ENCODE peak calls at places on chromosomes 12 and 14, in nine cellular contexts. One of them, this sample, is unnamed. For H3K4me1, the result is how much of the 10 kb centered on the place peaks cover.

GRCh38 chr12:128856035-128856790 is 2.9 kb downstream of the GLT1D1 start:
- DNase-seq in CD8-positive, alpha-beta memory T cell: no peak
- DNase-seq in lower lobe of right lung: no peak
- DNase-seq in HCT116: no peak
- DNase-seq in heart left ventricle: no peak
- DNase-seq in esophagus squamous epithelium: no peak
- DNase-seq in left lung: no peak
- DNase-seq in effector memory CD4-positive, alpha-beta T cell: no peak
- DNase-seq in Peyer's patch: no peak
- DNase-seq in this sample: no peak

GRCh38 chr14:99361596-99362220 is 89.7 kb upstream of the BCL11B start:
- DNase-seq in CD8-positive, alpha-beta memory T cell: no peak
- DNase-seq in lower lobe of right lung: no peak
- DNase-seq in HCT116: no peak
- DNase-seq in heart left ventricle: no peak
- DNase-seq in esophagus squamous epithelium: no peak
- DNase-seq in left lung: no peak
- DNase-seq in effector memory CD4-positive, alpha-beta T cell: no peak
- DNase-seq in Peyer's patch: no peak
- DNase-seq in this sample: no peak

GRCh38 chr14:104243200-104243599 is 104.8 kb downstream of the KIF26A start:
- DNase-seq in CD8-positive, alpha-beta memory T cell: no peak
- DNase-seq in lower lobe of right lung: no peak
- DNase-seq in HCT116: no peak
- DNase-seq in heart left ventricle: no peak
- DNase-seq in esophagus squamous epithelium: no peak
- DNase-seq in left lung: no peak
- DNase-seq in effector memory CD4-positive, alpha-beta T cell: no peak
- DNase-seq in Peyer's patch: no peak
- DNase-seq in this sample: no peak

GRCh38 chr12:102769323-102769916 is 147.6 kb downstream of the PAH start:
- DNase-seq in CD8-positive, alpha-beta memory T cell: no peak
- DNase-seq in lower lobe of right lung: no peak
- DNase-seq in HCT116: peak
- DNase-seq in heart left ventricle: peak
- DNase-seq in esophagus squamous epithelium: no peak
- DNase-seq in left lung: no peak
- DNase-seq in effector memory CD4-positive, alpha-beta T cell: no peak
- DNase-seq in Peyer's patch: no peak
- DNase-seq in this sample: peak

GRCh38 chr12:106308611-106309010 is 6.1 kb downstream of the TCP11L2 start:
- DNase-seq in CD8-positive, alpha-beta memory T cell: no peak
- DNase-seq in lower lobe of right lung: no peak
- DNase-seq in HCT116: no peak
- DNase-seq in heart left ventricle: no peak
- DNase-seq in esophagus squamous epithelium: no peak
- DNase-seq in left lung: no peak
- DNase-seq in effector memory CD4-positive, alpha-beta T cell: no peak
- DNase-seq in Peyer's patch: no peak
- DNase-seq in this sample: no peak

GRCh38 chr12:31363416-31363809 is 37.5 kb upstream of the SINHCAF start:
- DNase-seq in CD8-positive, alpha-beta memory T cell: no peak
- DNase-seq in lower lobe of right lung: no peak
- DNase-seq in HCT116: no peak
- DNase-seq in heart left ventricle: no peak
- DNase-seq in esophagus squamous epithelium: no peak
- DNase-seq in left lung: no peak
- DNase-seq in effector memory CD4-positive, alpha-beta T cell: no peak
- DNase-seq in Peyer's patch: no peak
- DNase-seq in this sample: no peak

GRCh38 chr12:96141216-96141944 is 52.8 kb upstream of the ELK3 start:
- DNase-seq in CD8-positive, alpha-beta memory T cell: no peak
- DNase-seq in lower lobe of right lung: no peak
- DNase-seq in HCT116: no peak
- DNase-seq in heart left ventricle: peak
- DNase-seq in esophagus squamous epithelium: no peak
- DNase-seq in left lung: no peak
- DNase-seq in effector memory CD4-positive, alpha-beta T cell: no peak
- DNase-seq in Peyer's patch: no peak
- DNase-seq in this sample: no peak

GRCh38 chr12:13472690-13473089 is 276.2 kb downstream of the EMP1 start:
- DNase-seq in CD8-positive, alpha-beta memory T cell: no peak
- DNase-seq in lower lobe of right lung: no peak
- DNase-seq in HCT116: no peak
- DNase-seq in heart left ventricle: no peak
- DNase-seq in esophagus squamous epithelium: no peak
- DNase-seq in left lung: no peak
- DNase-seq in effector memory CD4-positive, alpha-beta T cell: no peak
- DNase-seq in Peyer's patch: no peak
- DNase-seq in this sample: no peak

GRCh38 chr12:38411426-38411825 is 94.9 kb downstream of the ALG10B start:
- DNase-seq in CD8-positive, alpha-beta memory T cell: no peak
- DNase-seq in lower lobe of right lung: no peak
- DNase-seq in HCT116: no peak
- DNase-seq in heart left ventricle: no peak
- DNase-seq in esophagus squamous epithelium: no peak
- DNase-seq in left lung: no peak
- DNase-seq in effector memory CD4-positive, alpha-beta T cell: no peak
- DNase-seq in Peyer's patch: no peak
- DNase-seq in this sample: no peak

GRCh38 chr12:49582201-49582600 is 14.3 kb upstream of the MCRS1 start:
- DNase-seq in CD8-positive, alpha-beta memory T cell: no peak
- DNase-seq in lower lobe of right lung: no peak
- DNase-seq in HCT116: no peak
- DNase-seq in heart left ventricle: no peak
- DNase-seq in esophagus squamous epithelium: no peak
- DNase-seq in left lung: no peak
- DNase-seq in effector memory CD4-positive, alpha-beta T cell: no peak
- DNase-seq in Peyer's patch: no peak
- DNase-seq in this sample: no peak

GRCh38 chr14:103348154-103348553 is 14.1 kb downstream of the EIF5 start:
- DNase-seq in CD8-positive, alpha-beta memory T cell: no peak
- DNase-seq in lower lobe of right lung: no peak
- DNase-seq in HCT116: no peak
- DNase-seq in heart left ventricle: no peak
- DNase-seq in esophagus squamous epithelium: no peak
- DNase-seq in left lung: no peak
- DNase-seq in effector memory CD4-positive, alpha-beta T cell: no peak
- DNase-seq in Peyer's patch: no peak
- DNase-seq in this sample: no peak

GRCh38 chr12:71216725-71217579 is 59.2 kb upstream of the TSPAN8 start:
- DNase-seq in CD8-positive, alpha-beta memory T cell: no peak
- DNase-seq in lower lobe of right lung: no peak
- DNase-seq in HCT116: peak
- DNase-seq in heart left ventricle: no peak
- DNase-seq in esophagus squamous epithelium: no peak
- DNase-seq in left lung: no peak
- DNase-seq in effector memory CD4-positive, alpha-beta T cell: no peak
- DNase-seq in Peyer's patch: peak
- DNase-seq in this sample: no peak

GRCh38 chr12:102249073-102249854 is 51.6 kb upstream of the PMCH start:
- DNase-seq in CD8-positive, alpha-beta memory T cell: no peak
- DNase-seq in lower lobe of right lung: no peak
- DNase-seq in HCT116: no peak
- DNase-seq in heart left ventricle: no peak
- DNase-seq in esophagus squamous epithelium: no peak
- DNase-seq in left lung: no peak
- DNase-seq in effector memory CD4-positive, alpha-beta T cell: no peak
- DNase-seq in Peyer's patch: no peak
- DNase-seq in this sample: no peak

GRCh38 chr12:49537709-49538601 is 875 bp upstream of the KCNH3 start:
- DNase-seq in CD8-positive, alpha-beta memory T cell: no peak
- DNase-seq in lower lobe of right lung: no peak
- DNase-seq in HCT116: no peak
- DNase-seq in heart left ventricle: no peak
- DNase-seq in esophagus squamous epithelium: no peak
- DNase-seq in left lung: no peak
- DNase-seq in effector memory CD4-positive, alpha-beta T cell: no peak
- DNase-seq in Peyer's patch: peak
- DNase-seq in this sample: no peak

GRCh38 chr12:79624378-79624777 is 66.4 kb downstream of the PAWR start:
- DNase-seq in CD8-positive, alpha-beta memory T cell: no peak
- DNase-seq in lower lobe of right lung: no peak
- DNase-seq in HCT116: no peak
- DNase-seq in heart left ventricle: no peak
- DNase-seq in esophagus squamous epithelium: no peak
- DNase-seq in left lung: no peak
- DNase-seq in effector memory CD4-positive, alpha-beta T cell: no peak
- DNase-seq in Peyer's patch: no peak
- DNase-seq in this sample: no peak

GRCh38 chr12:116863275-116863767 is 17.9 kb downstream of the HRK start:
- DNase-seq in CD8-positive, alpha-beta memory T cell: no peak
- DNase-seq in lower lobe of right lung: no peak
- DNase-seq in HCT116: peak
- DNase-seq in heart left ventricle: no peak
- DNase-seq in esophagus squamous epithelium: no peak
- DNase-seq in left lung: no peak
- DNase-seq in effector memory CD4-positive, alpha-beta T cell: no peak
- DNase-seq in Peyer's patch: no peak
- DNase-seq in this sample: no peak
- H3K4me1 ChIP-seq in CD8-positive, alpha-beta memory T cell: under half
- H3K4me1 ChIP-seq in lower lobe of right lung: under half
- H3K4me1 ChIP-seq in HCT116: under half
- H3K4me1 ChIP-seq in heart left ventricle: under half
- H3K4me1 ChIP-seq in esophagus squamous epithelium: under half
- H3K4me1 ChIP-seq in left lung: under half
- H3K4me1 ChIP-seq in effector memory CD4-positive, alpha-beta T cell: under half
- H3K4me1 ChIP-seq in Peyer's patch: under half
- H3K4me1 ChIP-seq in this sample: under half

DNA sequence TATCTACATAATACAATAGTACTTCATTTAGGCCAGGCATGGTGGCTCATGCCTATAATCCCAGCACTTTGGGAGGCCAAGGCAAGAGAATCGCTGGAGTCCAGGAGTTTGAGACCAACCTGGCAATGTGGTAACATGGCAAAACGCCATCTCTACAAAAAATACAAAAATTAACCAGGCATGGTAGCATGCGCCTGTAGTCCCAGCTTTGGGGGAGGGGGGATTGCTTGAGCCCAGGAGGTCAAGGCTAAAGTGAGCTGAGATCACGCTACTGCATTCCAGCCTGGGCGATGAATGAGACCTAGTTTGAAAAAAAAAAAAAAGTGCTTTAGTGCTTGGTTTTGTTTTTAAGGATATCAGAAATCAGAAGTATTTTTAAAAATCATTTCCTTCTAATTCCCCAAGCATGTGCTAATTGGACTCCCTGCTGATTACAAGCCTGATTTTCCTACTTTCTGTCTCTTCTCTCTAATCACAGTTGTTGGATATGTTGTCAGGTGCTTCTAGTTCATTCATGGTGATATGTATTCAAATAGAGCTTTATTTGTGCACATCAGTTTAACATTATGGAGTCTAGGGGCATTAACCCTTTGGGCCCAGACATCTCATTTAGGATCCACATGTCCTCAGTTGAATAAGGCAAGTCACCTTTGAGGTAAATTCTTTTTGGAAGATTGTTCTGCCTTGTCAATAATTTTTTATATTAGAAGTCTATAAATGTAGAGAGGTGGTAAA is 7.0 kb upstream of the KRAS start:
- DNase-seq in CD8-positive, alpha-beta memory T cell: no peak
- DNase-seq in lower lobe of right lung: no peak
- DNase-seq in HCT116: no peak
- DNase-seq in heart left ventricle: no peak
- DNase-seq in esophagus squamous epithelium: no peak
- DNase-seq in left lung: no peak
- DNase-seq in effector memory CD4-positive, alpha-beta T cell: no peak
- DNase-seq in Peyer's patch: no peak
- DNase-seq in this sample: no peak
- H3K27ac ChIP-seq in CD8-positive, alpha-beta memory T cell: no peak
- H3K27ac ChIP-seq in lower lobe of right lung: no peak
- H3K27ac ChIP-seq in HCT116: no peak
- H3K27ac ChIP-seq in heart left ventricle: no peak
- H3K27ac ChIP-seq in esophagus squamous epithelium: no peak
- H3K27ac ChIP-seq in left lung: no peak
- H3K27ac ChIP-seq in effector memory CD4-positive, alpha-beta T cell: no peak
- H3K27ac ChIP-seq in Peyer's patch: no peak
- H3K27ac ChIP-seq in this sample: no peak

DNA sequence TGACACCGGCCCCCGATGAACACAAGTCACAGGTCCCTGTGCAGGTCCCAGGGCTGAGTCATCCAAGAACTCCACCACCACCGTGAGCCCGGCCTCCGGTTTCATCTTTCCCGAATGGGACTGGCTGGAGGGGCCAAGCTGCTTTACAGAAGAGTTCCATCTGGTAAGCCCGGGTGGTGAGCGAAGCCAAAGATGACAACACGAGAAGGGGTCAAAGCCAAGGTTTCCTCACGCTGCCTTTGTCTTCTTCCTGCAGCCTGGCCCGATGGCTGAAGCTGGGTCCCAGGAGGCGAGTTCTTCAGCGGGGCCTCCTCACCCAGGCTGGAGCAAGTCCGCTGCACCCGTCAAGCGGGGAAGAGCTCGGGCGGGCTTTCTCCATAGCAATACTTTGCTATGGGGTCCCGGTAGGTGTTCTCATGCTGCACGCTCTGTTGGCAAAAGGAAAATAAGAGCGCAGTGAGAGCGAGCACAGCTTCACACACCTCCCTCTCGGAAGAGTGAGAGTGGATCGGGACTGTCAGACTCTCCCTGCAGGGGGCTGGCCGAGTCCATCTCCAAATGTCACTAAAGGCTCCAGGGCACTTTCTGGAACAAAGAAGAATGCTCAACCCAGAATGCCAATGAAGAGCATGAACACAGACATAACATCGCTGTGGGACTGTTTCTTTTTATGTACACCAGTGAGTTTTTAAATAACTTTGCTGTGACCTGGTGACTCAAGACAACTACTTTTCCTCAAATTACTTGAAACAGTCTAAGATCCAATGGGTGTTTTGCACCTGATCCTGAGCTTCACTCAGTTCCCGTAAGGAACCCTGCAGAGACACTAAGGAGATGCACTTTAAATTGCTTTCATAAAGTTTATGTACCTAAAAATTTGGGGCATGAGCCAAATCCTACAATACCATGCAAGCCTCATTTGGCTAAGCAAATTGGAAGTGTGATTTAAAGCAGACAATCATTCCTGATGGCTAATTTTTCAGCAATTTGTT is 20.1 kb downstream of the SPRING1 start:
- DNase-seq in CD8-positive, alpha-beta memory T cell: no peak
- DNase-seq in lower lobe of right lung: peak
- DNase-seq in HCT116: no peak
- DNase-seq in heart left ventricle: peak
- DNase-seq in esophagus squamous epithelium: no peak
- DNase-seq in left lung: no peak
- DNase-seq in effector memory CD4-positive, alpha-beta T cell: no peak
- DNase-seq in Peyer's patch: no peak
- DNase-seq in this sample: peak
- H3K4me1 ChIP-seq in CD8-positive, alpha-beta memory T cell: under half
- H3K4me1 ChIP-seq in lower lobe of right lung: under half
- H3K4me1 ChIP-seq in HCT116: under half
- H3K4me1 ChIP-seq in heart left ventricle: under half
- H3K4me1 ChIP-seq in esophagus squamous epithelium: half or more
- H3K4me1 ChIP-seq in left lung: under half
- H3K4me1 ChIP-seq in effector memory CD4-positive, alpha-beta T cell: under half
- H3K4me1 ChIP-seq in Peyer's patch: under half
- H3K4me1 ChIP-seq in this sample: under half

DNA sequence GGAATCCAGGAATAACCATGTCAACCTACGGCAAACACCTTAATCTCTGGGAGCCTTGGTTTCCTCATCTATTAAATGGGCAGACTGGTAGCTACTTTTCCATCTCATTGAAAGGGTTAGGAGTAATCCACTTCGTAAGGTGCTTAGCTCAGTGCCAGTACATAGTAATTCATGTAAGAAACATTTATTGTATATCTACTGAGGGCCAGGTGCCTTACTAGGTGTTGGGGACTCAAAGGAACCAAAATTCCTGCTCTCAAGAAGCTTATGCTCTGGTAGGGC is 152.6 kb downstream of the ZFP36L1 start:
- DNase-seq in CD8-positive, alpha-beta memory T cell: no peak
- DNase-seq in lower lobe of right lung: no peak
- DNase-seq in HCT116: no peak
- DNase-seq in heart left ventricle: no peak
- DNase-seq in esophagus squamous epithelium: no peak
- DNase-seq in left lung: no peak
- DNase-seq in effector memory CD4-positive, alpha-beta T cell: no peak
- DNase-seq in Peyer's patch: no peak
- DNase-seq in this sample: no peak
- H3K27ac ChIP-seq in CD8-positive, alpha-beta memory T cell: no peak
- H3K27ac ChIP-seq in lower lobe of right lung: no peak
- H3K27ac ChIP-seq in HCT116: no peak
- H3K27ac ChIP-seq in heart left ventricle: no peak
- H3K27ac ChIP-seq in esophagus squamous epithelium: peak
- H3K27ac ChIP-seq in left lung: no peak
- H3K27ac ChIP-seq in effector memory CD4-positive, alpha-beta T cell: no peak
- H3K27ac ChIP-seq in Peyer's patch: no peak
- H3K27ac ChIP-seq in this sample: no peak

This sample was measured in right cardiac atrium.